ENCODE peak calls at places on chromosomes 4 and X, in six cellular contexts. B is mammary epithelial cell, X is thoracic aorta, G is transverse colon, Z is AG10803, N is RWPE1. C is an unnamed sample.

GRCh38 chr4:7860600-7861158 is 79.0 kb downstream of the AFAP1 start:
- DNase-seq in B (no peak), G (no peak), Z (no peak), X (no peak), N (no peak), C (no peak)

GRCh38 chr4:10085386-10085785 is 31.2 kb downstream of the WDR1 start:
- DNase-seq in G (peak; percentile 5), Z (no peak), B (no peak), X (no peak), N (no peak), C (no peak)

GRCh38 chr4:174211611-174212044 is 71.8 kb downstream of the FBXO8 start:
- DNase-seq in Z (no peak), G (no peak), N (no peak), B (no peak), X (no peak), C (no peak)

GRCh38 chr4:169439244-169439643 is 168.5 kb upstream of the SH3RF1 start:
- DNase-seq in G (no peak), Z (peak; percentile 15), B (no peak), N (no peak), X (no peak), C (no peak)

GRCh38 chr4:96472103-96472867 is 632.4 kb downstream of the PDHA2 start:
- DNase-seq in X (no peak), G (no peak), B (no peak), N (peak; percentile 5), Z (no peak), C (no peak)

GRCh38 chr4:109015413-109015810 is 252.6 kb upstream of the ETNPPL start:
- DNase-seq in B (no peak), X (no peak), Z (no peak), N (no peak), G (no peak), C (no peak)

GRCh38 chr4:75025432-75025831 is 92.5 kb downstream of the PARM1 start:
- DNase-seq in G (no peak), Z (no peak), B (no peak), N (no peak), X (no peak), C (no peak)

GRCh38 chr4:185270885-185271284 is 61.5 kb downstream of the SNX25 start:
- DNase-seq in B (no peak), G (no peak), X (no peak), N (no peak), Z (no peak), C (no peak)

GRCh38 chrX:51891821-51892551 is 1.4 kb upstream of the MAGED1 start:
- DNase-seq in Z (peak; percentile 95), G (no peak), B (no peak), X (no peak), N (no peak), C (no peak)

GRCh38 chr4:15525080-15525479 is 55.4 kb downstream of the CC2D2A start:
- DNase-seq in Z (no peak), X (no peak), G (no peak), B (peak; percentile 89), N (peak; percentile 68), C (no peak)

GRCh38 chr4:126798214-126798613 is 834.5 kb upstream of the INTU start:
- DNase-seq in X (no peak), B (no peak), N (no peak), G (no peak), Z (no peak), C (no peak)

GRCh38 chr4:180827193-180827592 is 1416.0 kb upstream of the TENM3 start:
- DNase-seq in B (no peak), G (no peak), X (no peak), N (no peak), Z (peak; percentile 23), C (no peak)

GRCh38 chr4:147589586-147589985 is 27.6 kb upstream of the TMEM184C start:
- DNase-seq in N (no peak), X (no peak), G (no peak), Z (no peak), B (no peak), C (no peak)

GRCh38 chr4:147587061-147587460 is 30.1 kb upstream of the TMEM184C start:
- DNase-seq in N (no peak), Z (no peak), G (no peak), X (no peak), B (no peak), C (no peak)

GRCh38 chr4:147594107-147594506 is 23.1 kb upstream of the TMEM184C start:
- DNase-seq in B (no peak), Z (no peak), G (no peak), X (no peak), N (no peak), C (no peak)

GRCh38 chr4:147591048-147591577 is 26.1 kb upstream of the TMEM184C start:
- DNase-seq in G (no peak), Z (no peak), X (no peak), N (no peak), B (no peak), C (no peak)

GRCh38 chr4:147590249-147590920 is 26.8 kb upstream of the TMEM184C start:
- DNase-seq in N (peak; percentile 52), Z (peak; percentile 54), X (peak; percentile 21), G (peak; percentile 33), B (peak; percentile 34), C (peak; percentile 75)
- TF ChIP-seq CTCF in N (peak; percentile 82), Z (peak; percentile 90), X (peak; percentile 75), G (peak; percentile 72), B (peak; percentile 80), C (peak; percentile 87)

GRCh38 chr4:147014946-147015345 is 69.3 kb upstream of the TTC29 start:
- DNase-seq in B (no peak), N (no peak), G (no peak), Z (no peak), X (no peak), C (no peak)

GRCh38 chr4:147017081-147017480 is 71.4 kb upstream of the TTC29 start:
- DNase-seq in B (no peak), N (no peak), Z (peak; percentile 29), G (no peak), X (no peak), C (no peak)

GRCh38 chr4:147015531-147015930 is 69.9 kb upstream of the TTC29 start:
- DNase-seq in X (no peak), Z (no peak), B (no peak), N (no peak), G (no peak), C (no peak)

GRCh38 chr4:147025042-147025441 is 79.4 kb upstream of the TTC29 start:
- DNase-seq in B (no peak), X (no peak), Z (no peak), N (no peak), G (no peak), C (no peak)

DNA sequence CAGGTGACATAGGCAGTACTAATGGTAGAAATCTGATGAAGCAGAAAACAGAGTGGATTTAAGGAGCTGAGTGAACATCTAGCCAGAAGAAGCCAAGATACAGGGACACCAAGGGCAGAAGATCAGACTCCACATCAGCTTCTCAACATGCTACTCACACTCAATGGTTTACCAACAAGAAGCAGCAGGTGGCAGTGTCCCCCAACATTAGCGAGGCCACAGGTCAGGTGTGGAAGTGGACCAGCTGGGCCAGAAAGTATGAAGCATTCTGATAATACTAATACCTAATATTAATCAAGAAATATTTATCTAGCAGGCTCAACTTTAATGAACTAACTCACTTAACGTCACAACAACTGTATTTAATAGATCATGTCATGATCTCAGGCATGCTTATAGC is 73.4 kb upstream of the TTC29 start:
- DNase-seq in X (peak; percentile 20), G (peak; percentile 59), N (peak; percentile 34), B (peak; percentile 42), Z (peak; percentile 58), C (peak; percentile 72)
- TF ChIP-seq CTCF in X (peak; percentile 67), G (peak; percentile 50), N (peak; percentile 56), B (peak; percentile 81), Z (peak; percentile 86), C (peak; percentile 66)

DNA sequence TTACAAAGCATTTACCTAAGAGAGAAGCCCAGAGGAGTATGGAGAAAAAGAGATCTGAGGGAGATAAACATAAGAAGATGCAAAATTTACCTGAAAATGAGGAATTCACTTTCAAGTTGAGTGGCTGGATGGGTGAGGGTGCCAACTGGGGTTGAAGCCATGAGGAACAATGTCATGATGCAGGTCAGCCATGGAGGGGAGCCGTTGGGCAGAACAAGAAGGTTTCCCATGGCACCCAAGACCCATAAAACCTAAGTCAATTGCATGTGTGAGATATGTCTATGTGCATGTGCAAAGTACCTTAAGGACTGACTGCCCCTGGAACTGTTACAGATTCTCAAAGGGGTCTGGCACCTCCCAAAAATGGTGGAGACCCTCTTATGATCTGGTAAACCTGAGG is 46.6 kb upstream of the PRRG1 start:
- DNase-seq in N (peak; percentile 7), X (no peak), Z (peak; percentile 23), G (peak; percentile 12), B (peak; percentile 20), C (no peak)
- TF ChIP-seq CTCF in N (no peak), X (peak; percentile 7), Z (peak; percentile 39), G (peak; percentile 11), B (peak; percentile 57), C (no peak)

DNA sequence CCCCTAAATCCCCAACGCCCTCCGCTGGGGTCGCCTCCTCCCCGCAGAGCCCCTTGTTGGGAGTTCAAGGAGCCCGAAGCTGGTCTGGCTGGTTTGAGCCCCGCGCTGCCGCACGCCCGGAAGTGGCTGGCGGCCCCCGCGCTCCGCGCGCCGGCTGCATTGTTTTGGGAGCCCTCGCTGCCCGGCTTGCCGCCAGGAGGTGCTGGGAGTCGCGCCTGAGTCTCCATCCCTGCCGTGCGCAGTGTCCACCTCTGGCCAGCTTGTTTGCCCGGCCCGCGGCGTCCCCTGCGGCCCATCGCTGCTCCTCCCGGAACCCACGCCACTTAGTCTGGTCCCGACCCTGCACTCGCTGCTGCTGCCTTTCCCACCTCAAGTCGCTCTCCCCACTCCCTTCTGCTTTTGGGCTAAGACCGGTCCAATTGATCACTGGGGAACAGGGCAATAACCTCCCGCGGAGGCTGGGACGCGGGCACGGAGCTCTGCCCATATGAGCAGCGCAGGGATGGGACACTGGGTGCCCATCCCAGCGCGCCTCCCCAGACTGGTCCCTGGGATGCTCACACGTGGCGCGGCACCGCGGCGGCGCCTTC is 2.2 kb upstream of the SFRP2 start:
- DNase-seq in Z (peak; percentile 25), X (no peak), G (no peak), B (no peak), N (no peak), C (peak; percentile 56)
- TF ChIP-seq CTCF in Z (peak; percentile 38), X (no peak), G (no peak), B (peak; percentile 34), N (no peak), C (no peak)

C was measured in activated CD8-positive, alpha-beta T cell treated with anti-CD3 and anti-CD28 coated beads for 36 hours.